ENCODE peak calls at places on chromosomes 12 and 14, in ten cellular contexts. R is lower lobe of right lung; Q is tibial artery; Z is adipocyte; U is tibial nerve; X is A549; L is adrenal gland; C is CD4-positive, CD25-positive, alpha-beta regulatory T cell; F is sigmoid colon; J is endothelial cell of umbilical vein. T is an unnamed sample.

GRCh38 chr12:72493390-72493789 is 221.2 kb downstream of the TRHDE start:
- DNase-seq in R (no peak), Q (no peak), Z (no peak), U (no peak), X (no peak), L (no peak), C (no peak), F (no peak), J (no peak), T (peak; percentile 15)

GRCh38 chr12:6869049-6870021 is 2.0 kb downstream of the TPI1 start:
- DNase-seq in R (peak; percentile 81), Q (peak; percentile 85), Z (peak; percentile 87), U (peak; percentile 88), X (peak; percentile 86), L (peak; percentile 89), C (peak; percentile 76), F (peak; percentile 91), J (peak; percentile 75), T (peak; percentile 78)

GRCh38 chr12:88111074-88111652 is 30.7 kb downstream of the CEP290 start:
- DNase-seq in R (no peak), Q (no peak), Z (peak; percentile 65), U (no peak), X (peak; percentile 74), L (no peak), C (no peak), F (no peak), J (peak; percentile 67), T (peak; percentile 46)

GRCh38 chr14:28759056-28759657 is 7.4 kb upstream of the FOXG1 start:
- DNase-seq in R (peak; percentile 16), Q (no peak), Z (no peak), U (no peak), X (no peak), L (no peak), C (no peak), F (no peak), J (no peak), T (no peak)

GRCh38 chr12:11460343-11461023 is 65.1 kb upstream of the PRB2 start:
- DNase-seq in R (no peak), Q (no peak), Z (peak; percentile 0), U (no peak), X (no peak), L (no peak), C (no peak), F (no peak), J (no peak), T (no peak)

GRCh38 chr14:23883684-23884540 is 69.7 kb upstream of the DHRS4 start:
- DNase-seq in R (no peak), Q (no peak), Z (no peak), U (no peak), X (no peak), L (no peak), C (no peak), F (no peak), J (no peak), T (no peak)

GRCh38 chr12:98916106-98916505 is 271.0 kb downstream of the APAF1 start:
- DNase-seq in R (no peak), Q (no peak), Z (no peak), U (no peak), X (no peak), L (no peak), C (no peak), F (no peak), J (no peak), T (no peak)

GRCh38 chr12:120234643-120235368 is 30.7 kb downstream of the PXN start:
- DNase-seq in R (peak; percentile 78), Q (peak; percentile 96), Z (peak; percentile 94), U (peak; percentile 87), X (peak; percentile 96), L (peak; percentile 87), C (no peak), F (peak; percentile 97), J (peak; percentile 79), T (peak; percentile 99)

DNA sequence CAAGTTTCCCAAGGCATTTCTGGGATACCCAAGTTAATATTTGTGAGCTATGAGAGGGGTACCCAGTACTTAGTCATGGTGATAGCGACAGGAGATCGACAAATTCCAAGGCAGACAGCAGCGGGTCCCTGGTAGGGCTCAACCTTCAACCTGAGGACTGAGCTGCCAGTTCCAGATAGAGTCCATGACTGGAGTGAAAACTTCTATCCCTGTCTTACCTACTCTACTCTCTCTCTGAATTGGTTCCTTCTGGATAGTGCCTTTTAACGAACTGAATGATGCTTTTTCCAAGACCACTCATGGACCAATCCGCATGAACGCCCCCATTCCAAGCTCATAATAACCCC is 76.9 kb upstream of the ALG10 start:
- DNase-seq in R (no peak), Q (no peak), Z (no peak), U (no peak), X (no peak), L (no peak), C (no peak), F (no peak), J (no peak), T (no peak)
- H3K4me1 ChIP-seq in R (no peaks in the 10 kb centered on the region), Q (no peaks in the 10 kb centered on the region), Z (no peaks in the 10 kb centered on the region), U (no peaks in the 10 kb centered on the region), X (no peaks in the 10 kb centered on the region), L (no peaks in the 10 kb centered on the region), C (no peaks in the 10 kb centered on the region), F (no peaks in the 10 kb centered on the region), J (no peaks in the 10 kb centered on the region), T (no peaks in the 10 kb centered on the region)

GRCh38 chr12:101880769-101881168 is 3.4 kb downstream of the DRAM1 start:
- DNase-seq in R (no peak), Q (no peak), Z (no peak), U (no peak), X (no peak), L (no peak), C (no peak), F (no peak), J (no peak), T (no peak)

GRCh38 chr12:101875112-101875961 is 2.0 kb upstream of the DRAM1 start:
- DNase-seq in R (no peak), Q (no peak), Z (peak; percentile 41), U (no peak), X (no peak), L (no peak), C (no peak), F (no peak), J (peak; percentile 94), T (peak; percentile 61)

GRCh38 chr12:101881228-101881627 is 3.8 kb downstream of the DRAM1 start:
- DNase-seq in R (no peak), Q (no peak), Z (no peak), U (no peak), X (no peak), L (no peak), C (no peak), F (no peak), J (no peak), T (no peak)

GRCh38 chr12:101876861-101877815 is at the start of gene DRAM1:
- DNase-seq in R (peak; percentile 97), Q (peak; percentile 95), Z (peak; percentile 98), U (peak; percentile 83), X (peak; percentile 92), L (peak; percentile 92), C (peak; percentile 61), F (peak; percentile 96), J (peak; percentile 88), T (peak; percentile 95)

GRCh38 chr12:101877816-101878811 is 734 bp downstream of the DRAM1 start:
- DNase-seq in R (no peak), Q (peak; percentile 71), Z (peak; percentile 66), U (peak; percentile 26), X (peak; percentile 45), L (peak; percentile 51), C (no peak), F (peak; percentile 75), J (peak; percentile 58), T (peak; percentile 57)
- H3K4me1 ChIP-seq in R (peaks cover 53% of the 10 kb centered on the region), Q (peaks cover 3% of the 10 kb centered on the region), Z (peaks cover 4% of the 10 kb centered on the region), U (peaks cover 23% of the 10 kb centered on the region), X (peaks cover 11% of the 10 kb centered on the region), L (peaks cover 18% of the 10 kb centered on the region), C (peaks cover 7% of the 10 kb centered on the region), F (peaks cover 11% of the 10 kb centered on the region), J (peaks cover 26% of the 10 kb centered on the region), T (peaks cover 11% of the 10 kb centered on the region)

GRCh38 chr12:116140559-116140958 is 136.9 kb downstream of the MED13L start:
- DNase-seq in R (no peak), Q (no peak), Z (no peak), U (no peak), X (no peak), L (no peak), C (no peak), F (no peak), J (no peak), T (no peak)
- H3K4me1 ChIP-seq in R (peaks cover 57% of the 10 kb centered on the region), Q (peaks cover 54% of the 10 kb centered on the region), Z (peaks cover 72% of the 10 kb centered on the region), U (peaks cover 85% of the 10 kb centered on the region), X (peaks cover 82% of the 10 kb centered on the region), L (peaks cover 71% of the 10 kb centered on the region), C (peaks cover 18% of the 10 kb centered on the region), F (peaks cover 95% of the 10 kb centered on the region), J (peaks cover 44% of the 10 kb centered on the region), T (peaks cover 14% of the 10 kb centered on the region)

GRCh38 chr14:35333347-35333730 is 41.2 kb downstream of the PSMA6 start:
- DNase-seq in R (no peak), Q (no peak), Z (no peak), U (no peak), X (no peak), L (no peak), C (no peak), F (no peak), J (no peak), T (no peak)

GRCh38 chr14:35333797-35334743 is 41.9 kb downstream of the PSMA6 start:
- DNase-seq in R (no peak), Q (no peak), Z (no peak), U (no peak), X (peak; percentile 29), L (no peak), C (no peak), F (no peak), J (no peak), T (no peak)

GRCh38 chr14:35331605-35332516 is 39.7 kb downstream of the PSMA6 start:
- DNase-seq in R (peak; percentile 81), Q (no peak), Z (no peak), U (no peak), X (no peak), L (no peak), C (no peak), F (no peak), J (no peak), T (peak; percentile 70)

GRCh38 chr14:35335388-35336092 is 43.4 kb downstream of the PSMA6 start:
- DNase-seq in R (no peak), Q (no peak), Z (no peak), U (no peak), X (peak; percentile 95), L (peak; percentile 79), C (no peak), F (peak; percentile 77), J (peak; percentile 29), T (peak; percentile 53)

DNA sequence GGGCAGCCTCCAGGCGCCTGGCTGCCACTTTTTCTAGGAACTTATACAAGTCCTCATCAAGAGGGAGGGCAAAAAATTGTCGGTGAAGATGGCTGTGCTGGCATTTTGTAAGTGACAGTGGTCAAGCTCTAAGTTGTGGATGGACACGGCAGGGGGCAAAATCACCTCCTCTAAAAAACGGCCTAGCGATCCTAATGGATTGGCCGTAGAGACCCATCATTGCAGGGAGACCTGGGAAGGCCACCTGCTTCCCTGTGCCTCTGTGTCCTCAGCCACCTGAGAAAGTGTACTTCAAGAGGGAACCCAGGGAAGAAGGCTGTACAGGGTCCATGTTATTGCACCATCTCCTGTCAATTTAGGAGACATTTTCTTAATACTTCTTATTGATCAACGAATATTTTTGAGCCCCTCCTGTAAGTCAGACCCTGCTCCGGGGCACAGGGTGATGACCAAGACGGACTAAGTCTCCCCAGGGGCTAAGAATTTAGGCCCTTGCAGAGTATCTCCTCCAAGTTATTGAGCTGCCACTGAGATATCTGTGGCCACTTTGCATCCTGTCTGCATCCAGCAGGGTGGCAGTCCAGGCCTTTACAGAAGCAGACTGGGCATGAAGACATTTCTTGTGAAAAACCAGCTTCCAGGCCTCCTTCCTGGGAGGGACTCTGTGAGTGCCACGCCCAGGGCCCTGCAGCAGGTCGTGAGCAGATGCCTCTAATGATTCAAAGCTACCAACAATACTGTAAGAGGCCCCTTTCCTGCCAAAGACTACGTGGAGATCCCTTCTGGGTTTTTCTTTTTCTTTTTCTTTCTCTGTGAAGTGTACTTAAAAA is 40.5 kb downstream of the PSMA6 start:
- DNase-seq in R (no peak), Q (no peak), Z (peak; percentile 47), U (no peak), X (peak; percentile 58), L (no peak), C (no peak), F (no peak), J (no peak), T (peak; percentile 24)
- H3K4me1 ChIP-seq in R (peaks cover 65% of the 10 kb centered on the region), Q (peaks cover 19% of the 10 kb centered on the region), Z (peaks cover 37% of the 10 kb centered on the region), U (peaks cover 63% of the 10 kb centered on the region), X (peaks cover 60% of the 10 kb centered on the region), L (peaks cover 61% of the 10 kb centered on the region), C (peaks cover 22% of the 10 kb centered on the region), F (peaks cover 29% of the 10 kb centered on the region), J (peaks cover 31% of the 10 kb centered on the region), T (peaks cover 40% of the 10 kb centered on the region)

T was measured in mesenchymal stem cell.